ENCODE peak calls at places on chromosome 17, in six cellular contexts. C, Y, K, J, O and T are unnamed samples.

GRCh38 chr17:59607061-59607460 is 12.6 kb upstream of the CLTC start:
- DNase-seq in J (no peak), O (no peak), K (no peak), C (no peak), Y (no peak), T (no peak)

GRCh38 chr17:76202516-76202915 is 37.8 kb downstream of the RNF157 start:
- DNase-seq in O (no peak), J (peak), C (no peak), K (no peak), Y (peak), T (no peak)

GRCh38 chr17:3004925-3005324 is 58.5 kb downstream of the OR1D5 start:
- DNase-seq in Y (no peak), J (no peak), K (no peak), O (no peak), C (no peak), T (peak)

GRCh38 chr17:20983359-20983637 is 59.5 kb downstream of the USP22 start:
- DNase-seq in K (no peak), J (no peak), C (no peak), O (no peak), Y (no peak), T (no peak)

GRCh38 chr17:2709173-2709661 is 2.3 kb downstream of the CLUH start:
- DNase-seq in K (no peak), O (no peak), Y (no peak), C (no peak), J (no peak), T (no peak)

GRCh38 chr17:18018411-18018921 is 20.5 kb downstream of the ATPAF2 start:
- DNase-seq in O (no peak), C (no peak), Y (no peak), J (no peak), K (no peak), T (no peak)

GRCh38 chr17:57567278-57567677 is 177.8 kb downstream of the CCDC182 start:
- DNase-seq in J (no peak), Y (no peak), O (no peak), C (no peak), K (no peak), T (no peak)

GRCh38 chr17:10875984-10876555 is 38.2 kb upstream of the PIRT start:
- DNase-seq in J (peak), O (no peak), C (peak), Y (peak), K (peak), T (peak)

DNA sequence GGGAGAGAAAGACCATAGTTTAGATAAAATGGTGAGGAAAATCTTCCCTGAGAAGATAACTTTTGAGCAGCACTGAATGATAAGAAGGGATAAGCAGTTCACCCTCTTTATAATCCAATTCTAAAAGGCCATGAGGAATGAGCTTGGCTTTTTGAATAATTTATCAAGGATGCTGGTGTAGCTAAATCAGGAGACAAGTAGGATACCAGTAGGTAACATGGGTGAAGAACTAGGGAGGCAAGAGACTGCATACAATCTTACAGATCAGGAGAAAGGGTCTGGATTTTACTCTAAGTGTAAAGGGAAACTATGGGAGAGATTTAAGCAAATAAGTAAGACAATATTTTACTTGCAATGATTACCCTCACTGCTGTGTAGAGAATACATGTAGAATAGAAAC is 60.7 kb downstream of the MED13 start:
- DNase-seq in K (no peak), C (no peak), Y (no peak), J (no peak), O (no peak), T (no peak)
- H3K14ac ChIP-seq in K (no peak), C (no peak), Y (no peak), J (no peak), O (no peak), T (no peak)

DNA sequence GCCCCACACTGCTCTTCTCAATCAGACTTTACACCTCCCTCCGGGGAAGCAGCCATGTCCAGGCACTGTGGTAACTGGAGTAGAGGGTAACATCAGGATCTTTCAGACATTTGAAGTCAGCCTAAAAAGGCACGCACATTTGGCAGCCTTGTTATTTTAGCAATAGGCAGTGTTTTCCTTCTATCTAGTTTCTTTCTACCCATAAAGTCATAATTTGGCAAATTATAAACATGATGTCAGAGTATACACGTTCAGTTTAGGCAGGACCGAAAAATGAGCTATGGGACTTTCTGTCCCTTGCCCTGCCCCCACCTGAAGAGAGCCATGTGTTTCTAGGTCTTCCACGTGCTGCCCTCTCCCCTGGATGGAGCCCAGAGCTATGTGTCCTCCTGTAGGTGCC is 21.1 kb downstream of the NARF start:
- DNase-seq in K (no peak), O (no peak), Y (no peak), J (no peak), C (no peak), T (no peak)
- H3K14ac ChIP-seq in K (no peak), O (no peak), Y (no peak), J (no peak), C (peak), T (no peak)

DNA sequence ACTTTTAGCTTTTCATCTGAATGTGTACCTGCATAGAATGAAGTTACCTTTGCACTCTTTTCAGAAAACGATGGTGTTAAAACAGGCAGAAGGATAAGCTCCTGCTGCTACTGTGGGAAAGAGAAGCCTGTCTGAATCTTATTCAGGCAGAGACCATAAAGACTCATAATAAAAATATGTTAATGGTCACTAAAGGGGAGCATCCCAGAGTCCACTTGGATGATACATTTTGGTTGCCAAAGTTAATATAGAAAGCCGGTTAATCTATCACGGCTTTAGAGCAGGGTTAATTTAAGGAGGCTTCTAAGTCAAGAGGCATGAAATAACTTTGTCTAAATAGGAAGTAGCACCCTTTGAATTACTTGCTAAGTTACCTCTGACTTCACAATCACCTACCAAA is 2.9 kb downstream of the MARCHF10 start:
- DNase-seq in J (no peak), Y (peak), C (no peak), K (no peak), O (no peak), T (no peak)
- H3K14ac ChIP-seq in J (no peak), Y (no peak), C (no peak), K (no peak), O (no peak), T (no peak)

GRCh38 chr17:74230896-74231295 is 17.5 kb downstream of the TTYH2 start:
- DNase-seq in C (no peak), O (no peak), Y (no peak), J (no peak), K (no peak), T (no peak)
- H3K14ac ChIP-seq in C (no peak), O (no peak), Y (no peak), J (no peak), K (no peak), T (no peak)